ENCODE peak calls at places on chromosomes 1 and 21, in six cellular contexts. F is upper lobe of right lung, A is A549, C is adrenal gland, I is body of pancreas, K is tibial nerve. S is an unnamed sample.

GRCh38 chr1:210607361-210607760 is 278.7 kb downstream of the HHAT start:
- DNase-seq in F (no peak), A (no peak), C (no peak), I (no peak), K (no peak), S (no peak)

GRCh38 chr1:186082235-186082937 is 292.7 kb downstream of the TPR start:
- DNase-seq in K (peak), A (no peak), F (peak), I (peak), C (peak), S (peak)

GRCh38 chr1:51234721-51235425 is 1.2 kb upstream of the RNF11 start:
- DNase-seq in K (peak), F (peak), C (peak), A (no peak), I (peak), S (peak)

GRCh38 chr21:44931501-44932365 is 8.1 kb upstream of the SLX9 start:
- DNase-seq in K (no peak), A (no peak), F (peak), I (no peak), C (no peak), S (no peak)

GRCh38 chr1:232962761-232963357 is 12.4 kb downstream of the NTPCR start:
- DNase-seq in F (no peak), I (no peak), C (no peak), K (no peak), A (no peak), S (peak)

GRCh38 chr1:247415423-247416361 is at the start of gene NLRP3:
- DNase-seq in I (peak), C (peak), F (peak), K (peak), A (no peak), S (no peak)

GRCh38 chr1:110864260-110864659 is 8.7 kb upstream of the CD53 start:
- DNase-seq in A (no peak), K (no peak), F (no peak), I (no peak), C (no peak), S (no peak)

GRCh38 chr1:221741364-221741970 is 422 bp downstream of the DUSP10 start:
- DNase-seq in F (peak), K (peak), A (peak), I (peak), C (peak), S (no peak)

GRCh38 chr1:220775238-220775853 is 11.4 kb upstream of the MTARC1 start:
- DNase-seq in C (no peak), K (peak), I (peak), A (peak), F (no peak), S (peak)

GRCh38 chr1:93851327-93851712 is 27.7 kb downstream of the DNTTIP2 start:
- DNase-seq in F (no peak), I (no peak), A (no peak), K (no peak), C (no peak), S (no peak)

GRCh38 chr1:26785611-26786436 is 1.9 kb upstream of the PIGV start:
- DNase-seq in I (peak), C (no peak), A (no peak), F (no peak), K (no peak), S (peak)

GRCh38 chr1:184755226-184756065 is 788 bp upstream of the EDEM3 start:
- DNase-seq in A (peak), F (no peak), C (no peak), I (no peak), K (peak), S (peak)

GRCh38 chr21:44686843-44687561 is 5.0 kb upstream of the KRTAP12-1 start:
- DNase-seq in C (no peak), A (no peak), K (no peak), I (no peak), F (peak), S (no peak)

DNA sequence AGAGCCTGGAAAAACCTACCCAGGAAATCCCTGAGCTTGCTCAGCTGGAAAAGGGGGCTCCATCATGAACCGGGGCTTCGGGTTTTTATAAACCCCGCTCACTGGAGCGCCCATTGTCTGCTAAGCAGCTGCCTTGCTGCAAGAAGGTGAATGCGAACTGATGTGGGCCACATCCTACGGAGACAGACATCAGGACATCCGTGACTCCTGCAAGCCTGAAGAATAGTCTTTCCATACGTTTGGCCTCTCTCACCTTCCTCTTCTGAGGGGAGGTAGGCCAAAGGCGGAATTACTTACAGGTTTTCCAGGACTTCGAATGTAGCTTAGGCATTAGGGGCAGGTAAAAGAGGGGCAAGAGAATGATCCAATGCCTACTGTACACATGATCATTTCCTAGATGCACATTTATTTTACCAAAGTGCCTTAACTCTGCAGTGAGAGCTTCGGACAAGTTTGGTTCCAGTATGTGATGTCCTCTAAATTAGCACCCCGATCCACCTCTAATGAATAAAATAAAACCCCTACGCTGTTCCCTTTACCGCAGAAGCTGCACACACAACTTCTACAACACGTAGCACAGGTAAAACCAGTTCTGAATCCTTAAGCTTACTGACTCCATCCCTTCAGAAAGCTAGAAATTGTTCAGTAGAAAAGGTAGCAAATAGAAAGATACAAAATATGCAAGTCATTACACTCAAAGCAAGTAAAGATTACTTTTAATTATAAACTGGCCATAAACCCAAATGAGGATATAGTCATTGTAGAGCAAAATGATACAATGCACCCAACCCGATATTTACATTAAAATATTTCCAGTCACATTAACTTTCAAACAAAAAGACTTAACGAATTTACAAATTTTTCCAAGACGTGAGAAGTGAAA is 866 bp upstream of the SORT1 start:
- DNase-seq in I (no peak), F (no peak), K (no peak), A (no peak), C (no peak), S (no peak)
- TF ChIP-seq CTCF in I (no peak), F (no peak), K (no peak), A (no peak), C (no peak), S (no peak)

DNA sequence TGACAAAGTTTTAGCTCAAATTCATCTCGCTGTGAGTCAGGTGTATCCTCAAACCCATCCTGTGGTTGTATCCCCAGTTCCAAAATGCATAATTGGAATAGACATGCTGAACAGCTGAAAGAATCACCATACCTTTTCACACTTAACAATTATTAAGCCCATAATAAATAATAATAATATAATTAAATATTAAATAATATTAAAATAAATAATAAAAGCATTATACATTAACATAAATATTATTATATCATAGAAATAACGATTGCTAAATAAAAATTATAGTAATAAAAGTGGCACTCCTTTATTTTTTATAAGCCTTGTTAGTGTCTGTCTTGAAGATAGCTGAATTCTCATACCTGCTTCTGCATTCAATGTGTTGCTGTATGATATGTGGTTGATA is 257.5 kb upstream of the B3GALT2 start:
- DNase-seq in F (no peak), K (no peak), A (no peak), I (no peak), C (no peak), S (no peak)
- H3K4me3 ChIP-seq in F (no peak), K (no peak), A (no peak), I (no peak), C (no peak), S (no peak)

DNA sequence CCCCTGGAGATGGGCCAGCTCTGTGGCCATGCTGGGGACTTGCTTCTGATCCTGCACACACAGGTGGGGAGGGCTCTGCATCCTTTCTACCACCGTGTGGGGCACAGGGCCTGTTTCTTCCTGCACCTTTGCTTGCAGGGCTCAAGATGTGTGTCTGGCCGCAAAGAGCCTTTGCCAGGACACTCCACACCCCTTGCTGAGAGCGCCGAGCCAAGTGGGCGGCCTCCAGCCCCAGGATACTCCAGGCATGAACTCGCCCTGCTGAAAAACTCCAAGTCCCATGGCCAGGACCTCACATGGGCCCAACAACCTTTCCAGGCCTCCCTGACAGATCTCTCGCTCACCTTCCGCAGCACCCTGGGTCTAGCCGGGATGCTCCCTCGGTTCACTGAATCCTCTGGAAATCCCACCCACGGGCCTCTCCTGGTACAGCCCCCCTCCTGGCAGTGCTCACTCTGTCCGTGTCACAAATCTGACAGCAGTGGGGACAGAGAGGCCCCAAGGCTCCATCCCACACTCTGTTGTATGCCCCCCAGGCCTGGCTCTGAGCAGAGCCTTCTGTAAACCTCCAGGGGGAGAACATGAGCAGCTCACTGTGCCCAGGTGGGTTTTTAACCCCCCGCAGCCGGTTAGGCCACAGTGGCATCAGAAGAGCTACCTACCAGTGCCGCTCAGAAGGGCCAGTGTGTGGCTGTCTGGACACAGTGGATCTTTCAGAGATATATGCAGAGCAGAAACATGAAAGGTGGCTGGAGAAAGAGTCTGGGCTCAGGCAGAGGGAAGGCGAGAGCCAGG is 11.8 kb upstream of the GPR153 start:
- DNase-seq in K (no peak), I (no peak), C (no peak), F (no peak), A (no peak), S (no peak)
- TF ChIP-seq CTCF in K (no peak), I (no peak), C (no peak), F (no peak), A (no peak), S (no peak)

GRCh38 chr1:77927414-77927813 is 39.0 kb downstream of the NEXN start:
- DNase-seq in C (no peak), I (no peak), F (no peak), A (no peak), K (no peak), S (no peak)
- H3K4me3 ChIP-seq in C (no peak), I (no peak), F (no peak), A (no peak), K (no peak), S (no peak)

S was measured in cardiac fibroblast.